ENCODE peak calls at places on chromosomes 12 and 14, in seven cellular contexts. J is neural progenitor cell, O is HCT116, D is GM23248, M is GM23338, K is OCI-LY7, E is PC-3. X is an unnamed sample. For H3K4me1, the result is how much of the 10 kb centered on the place peaks cover.

GRCh38 chr12:20445693-20446092 is 77.4 kb downstream of the PDE3A start:
- DNase-seq in J (no peak), O (no peak), D (no peak), M (no peak), K (no peak), E (no peak), X (no peak)

GRCh38 chr12:120096671-120097202 is 19.8 kb downstream of the RAB35 start:
- DNase-seq in J (no peak), O (no peak), D (no peak), M (no peak), K (no peak), E (no peak), X (no peak)

GRCh38 chr14:65444230-65444629 is 31.7 kb downstream of the FUT8 start:
- DNase-seq in J (no peak), O (no peak), D (no peak), M (no peak), K (no peak), E (peak), X (no peak)

GRCh38 chr12:107903377-107904061 is 129.0 kb downstream of the ASCL4 start:
- DNase-seq in J (peak), O (no peak), D (peak), M (peak), K (peak), E (peak), X (peak)

GRCh38 chr12:116161588-116161987 is 115.9 kb downstream of the MED13L start:
- DNase-seq in J (no peak), O (no peak), D (peak), M (no peak), K (no peak), E (peak), X (no peak)

GRCh38 chr12:28777603-28778365 is 371.3 kb upstream of the FAR2 start:
- DNase-seq in J (no peak), O (no peak), D (no peak), M (no peak), K (no peak), E (no peak), X (no peak)

GRCh38 chr14:91142214-91142668 is 28.4 kb downstream of the DGLUCY start:
- DNase-seq in J (no peak), O (no peak), D (no peak), M (no peak), K (peak), E (no peak), X (no peak)

GRCh38 chr14:37658174-37658573 is 62.7 kb downstream of the TTC6 start:
- DNase-seq in J (no peak), O (no peak), D (no peak), M (peak), K (no peak), E (peak), X (no peak)

GRCh38 chr12:112907415-112908157 is 824 bp downstream of the OAS1 start:
- DNase-seq in J (no peak), O (no peak), D (no peak), M (no peak), K (peak), E (no peak), X (no peak)

GRCh38 chr12:67720383-67720856 is 71.9 kb downstream of the DYRK2 start:
- DNase-seq in J (no peak), O (no peak), D (peak), M (no peak), K (no peak), E (peak), X (peak)

GRCh38 chr12:27517961-27518668 is 5.9 kb upstream of the PPFIBP1 start:
- DNase-seq in J (no peak), O (no peak), D (no peak), M (no peak), K (no peak), E (no peak), X (no peak)

GRCh38 chr14:100676089-100676685 is 50.5 kb upstream of the DLK1 start:
- DNase-seq in J (no peak), O (no peak), D (peak), M (no peak), K (no peak), E (no peak), X (no peak)
- H3K4me2 ChIP-seq in J (no peak), O (no peak), D (no peak), M (no peak), K (no peak), E (peak), X (no peak)

GRCh38 chr14:70664698-70665447 is 23.2 kb downstream of the TTC9 start:
- DNase-seq in J (no peak), O (no peak), D (no peak), M (no peak), K (peak), E (no peak), X (no peak)

GRCh38 chr14:70662816-70663215 is 21.1 kb downstream of the TTC9 start:
- DNase-seq in J (no peak), O (no peak), D (no peak), M (no peak), K (no peak), E (peak), X (no peak)

GRCh38 chr14:70665448-70666363 is 24.0 kb downstream of the TTC9 start:
- DNase-seq in J (peak), O (peak), D (peak), M (no peak), K (peak), E (peak), X (peak)

GRCh38 chr14:70663707-70664179 is 22.0 kb downstream of the TTC9 start:
- DNase-seq in J (no peak), O (no peak), D (peak), M (no peak), K (peak), E (no peak), X (no peak)

GRCh38 chr14:70666364-70666691 is 24.6 kb downstream of the TTC9 start:
- DNase-seq in J (no peak), O (no peak), D (peak), M (no peak), K (peak), E (no peak), X (no peak)
- TF ChIP-seq EZH2phosphoT487 in J (no peak), O (no peak), D (no peak), M (no peak), K (no peak), E (no peak), X (no peak)

GRCh38 chr14:99754141-99755067 is 38.8 kb upstream of the EML1 start:
- DNase-seq in J (peak), O (no peak), D (peak), M (no peak), K (no peak), E (peak), X (no peak)
- H3K4me1 ChIP-seq in J (under half), O (half or more), D (half or more), M (under half), K (under half), E (half or more), X (under half)

DNA sequence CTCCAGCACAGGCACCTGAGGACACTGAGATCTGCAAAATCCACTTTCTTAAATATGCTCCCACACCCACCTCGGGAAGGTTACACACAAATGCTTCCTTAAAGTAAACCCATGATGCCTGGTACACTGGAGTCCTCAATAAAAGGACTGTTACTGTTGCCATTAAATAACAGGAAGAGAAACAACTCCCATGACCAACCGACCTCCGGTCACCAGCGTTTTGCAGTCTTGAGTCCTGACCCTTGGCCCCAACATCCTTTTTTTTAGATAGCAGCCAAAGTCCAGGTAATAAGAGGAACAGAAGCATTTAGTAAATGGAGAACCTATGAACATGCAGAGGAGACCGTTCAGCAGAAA is 42.4 kb downstream of the ITPK1 start:
- DNase-seq in J (no peak), O (no peak), D (no peak), M (no peak), K (no peak), E (no peak), X (no peak)
- H3K4me2 ChIP-seq in J (no peak), O (no peak), D (no peak), M (no peak), K (peak), E (no peak), X (peak)

GRCh38 chr12:69966839-69967238 is 141.8 kb downstream of the MYRFL start:
- DNase-seq in J (no peak), O (peak), D (peak), M (no peak), K (no peak), E (peak), X (no peak)
- TF ChIP-seq EZH2phosphoT487 in J (no peak), O (no peak), D (no peak), M (no peak), K (no peak), E (no peak), X (no peak)

DNA sequence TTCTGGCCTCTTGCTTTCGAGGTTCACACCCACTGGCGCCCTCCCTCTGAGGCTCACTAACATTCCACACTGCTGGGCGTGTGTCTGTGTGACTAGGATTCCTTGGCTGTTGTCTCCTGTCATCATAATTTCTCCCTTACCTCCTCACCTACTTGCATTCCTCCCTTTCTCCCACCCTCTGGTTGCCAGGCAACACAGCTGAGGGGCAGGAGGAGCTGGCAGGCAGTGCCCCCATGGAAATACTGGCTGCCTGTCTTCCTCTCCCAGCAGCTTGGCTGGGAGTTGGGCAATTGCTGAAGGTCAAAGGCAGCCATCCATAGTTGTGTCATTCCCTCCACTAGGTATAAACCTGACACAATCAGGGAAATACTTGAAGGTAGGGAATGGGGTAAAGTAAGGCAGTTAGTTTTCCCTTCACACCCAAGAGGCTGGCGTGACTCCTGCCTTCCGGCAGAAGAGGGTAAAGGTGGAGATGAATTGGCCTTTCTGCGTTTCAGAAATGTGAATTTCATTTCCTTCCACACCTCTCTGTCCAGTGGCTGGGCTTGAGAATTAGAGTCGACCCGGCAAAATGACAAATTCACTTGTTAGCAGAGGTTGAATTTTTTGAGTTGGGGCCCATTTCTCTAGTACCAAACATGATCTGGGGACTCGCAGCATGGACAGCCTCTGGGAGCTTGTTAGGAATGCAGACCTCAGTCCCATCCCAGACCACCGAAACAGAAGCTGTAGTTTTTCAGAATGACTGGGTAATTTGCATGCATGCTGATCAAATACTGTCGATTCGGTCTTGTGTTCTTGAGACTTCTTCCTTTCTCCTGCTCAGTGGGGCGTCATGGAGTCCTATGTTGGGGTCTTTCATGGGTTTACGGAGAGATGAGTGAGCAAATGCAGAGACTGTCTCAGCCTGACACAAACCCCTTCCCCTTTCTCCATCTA is 24.3 kb upstream of the EMP1 start:
- DNase-seq in J (peak), O (no peak), D (peak), M (peak), K (no peak), E (peak), X (peak)
- H3K4me1 ChIP-seq in J (under half), O (half or more), D (half or more), M (under half), K (under half), E (half or more), X (under half)

X was measured in hepatocyte.